ENCODE peak calls at places on chromosomes 3 and 15, in six cellular contexts. Z, O, X, F, H and P are unnamed samples.

GRCh38 chr3:197434841-197435240 is 120.9 kb downstream of the BDH1 start:
- DNase-seq in Z (no peak), O (no peak), H (no peak), X (no peak), F (no peak), P (no peak)

GRCh38 chr3:126982125-126982521 is 792 bp upstream of the PLXNA1 start:
- DNase-seq in O (peak), F (peak), H (no peak), X (peak), Z (peak), P (peak)

GRCh38 chr3:192183109-192183508 is 544.2 kb downstream of the FGF12 start:
- DNase-seq in H (no peak), X (no peak), Z (no peak), F (no peak), O (no peak), P (no peak)

GRCh38 chr3:17686613-17687012 is 55.8 kb downstream of the TBC1D5 start:
- DNase-seq in Z (no peak), O (no peak), X (peak), H (peak), F (peak), P (peak)

GRCh38 chr3:60053518-60054265 is 1003.9 kb upstream of the CFAP20DC start:
- DNase-seq in F (peak), O (no peak), Z (no peak), X (no peak), H (peak), P (no peak)

GRCh38 chr3:132285620-132285945 is 31.6 kb upstream of the ACP3 start:
- DNase-seq in H (no peak), X (no peak), O (no peak), Z (no peak), F (peak), P (no peak)

GRCh38 chr15:66706840-66707239 is 4.8 kb downstream of the SMAD6 start:
- DNase-seq in F (no peak), H (no peak), O (no peak), Z (no peak), X (no peak), P (no peak)

GRCh38 chr3:102078864-102079808 is 229.8 kb downstream of the NFKBIZ start:
- DNase-seq in F (no peak), Z (no peak), X (no peak), O (no peak), H (no peak), P (no peak)

GRCh38 chr15:91142097-91142744 is 42.2 kb downstream of the SV2B start:
- DNase-seq in F (peak), O (no peak), X (peak), H (peak), Z (no peak), P (no peak)

GRCh38 chr15:29921130-29921601 is 98.9 kb upstream of the TJP1 start:
- DNase-seq in X (no peak), Z (no peak), H (peak), F (no peak), O (no peak), P (no peak)

GRCh38 chr3:109825971-109826810 is 488.8 kb upstream of the DPPA4 start:
- DNase-seq in H (no peak), O (no peak), Z (no peak), F (no peak), X (no peak), P (no peak)

GRCh38 chr3:164452707-164453106 is 625.6 kb downstream of the SI start:
- DNase-seq in X (no peak), F (peak), Z (no peak), H (no peak), O (no peak), P (no peak)

GRCh38 chr15:100252359-100252758 is 89.4 kb downstream of the ADAMTS17 start:
- DNase-seq in X (no peak), H (no peak), F (no peak), O (no peak), Z (no peak), P (no peak)

GRCh38 chr15:57667171-57667924 is 39.2 kb upstream of the POLR2M start:
- DNase-seq in F (peak), H (peak), O (no peak), X (no peak), Z (peak), P (peak)

GRCh38 chr3:12758025-12758830 is 831 bp downstream of the TMEM40 start:
- DNase-seq in O (no peak), Z (peak), H (peak), X (peak), F (peak), P (no peak)

GRCh38 chr3:126358038-126358815 is 1.0 kb upstream of the KLF15 start:
- DNase-seq in F (no peak), Z (peak), X (no peak), H (no peak), O (peak), P (peak)

GRCh38 chr3:142259359-142259758 is 34.0 kb upstream of the GK5 start:
- DNase-seq in O (no peak), Z (no peak), H (no peak), X (no peak), F (no peak), P (peak)

GRCh38 chr3:94862703-94863102 is 799.8 kb downstream of the NSUN3 start:
- DNase-seq in X (peak), F (peak), H (peak), Z (no peak), O (no peak), P (peak)

GRCh38 chr3:194407423-194407822 is 8.4 kb upstream of the GP5 start:
- DNase-seq in H (peak), Z (no peak), X (no peak), F (peak), O (no peak), P (no peak)

GRCh38 chr3:66490984-66491383 is 9.8 kb downstream of the LRIG1 start:
- DNase-seq in H (no peak), O (no peak), F (peak), Z (no peak), X (no peak), P (no peak)

GRCh38 chr15:49815506-49815905 is 194.7 kb downstream of the DTWD1 start:
- DNase-seq in X (no peak), H (no peak), O (no peak), F (no peak), Z (no peak), P (no peak)